ENCODE peak calls at places on chromosomes 7 and 10, in six cellular contexts. One of them, this sample, is unnamed. For H3K27me3, the result is how much of the 10 kb centered on the place peaks cover.

GRCh38 chr10:118870467-118871243 is 115.9 kb upstream of the CACUL1 start:
- DNase-seq in AG04450: no peak
- DNase-seq in A673: peak
- DNase-seq in CD8-positive, alpha-beta T cell: no peak
- DNase-seq in BE2C: peak
- DNase-seq in PC-9: peak
- DNase-seq in this sample: no peak

GRCh38 chr7:27459021-27459728 is 203.5 kb downstream of the HIBADH start:
- DNase-seq in AG04450: no peak
- DNase-seq in A673: no peak
- DNase-seq in CD8-positive, alpha-beta T cell: no peak
- DNase-seq in BE2C: no peak
- DNase-seq in PC-9: no peak
- DNase-seq in this sample: no peak

GRCh38 chr7:14902589-14902963 is at the start of gene DGKB:
- DNase-seq in AG04450: no peak
- DNase-seq in A673: peak
- DNase-seq in CD8-positive, alpha-beta T cell: no peak
- DNase-seq in BE2C: peak
- DNase-seq in PC-9: no peak
- DNase-seq in this sample: no peak

GRCh38 chr7:1851731-1852531 is 181.9 kb downstream of the ELFN1 start:
- DNase-seq in AG04450: no peak
- DNase-seq in A673: no peak
- DNase-seq in CD8-positive, alpha-beta T cell: no peak
- DNase-seq in BE2C: peak
- DNase-seq in PC-9: no peak
- DNase-seq in this sample: no peak

GRCh38 chr7:48165157-48165556 is 6.1 kb upstream of the ABCA13 start:
- DNase-seq in AG04450: no peak
- DNase-seq in A673: no peak
- DNase-seq in CD8-positive, alpha-beta T cell: no peak
- DNase-seq in BE2C: no peak
- DNase-seq in PC-9: no peak
- DNase-seq in this sample: no peak

GRCh38 chr10:131111474-131112080 is 199.9 kb downstream of the TCERG1L start:
- DNase-seq in AG04450: no peak
- DNase-seq in A673: no peak
- DNase-seq in CD8-positive, alpha-beta T cell: no peak
- DNase-seq in BE2C: no peak
- DNase-seq in PC-9: no peak
- DNase-seq in this sample: no peak

GRCh38 chr7:106080307-106080987 is 31.7 kb downstream of the SYPL1 start:
- DNase-seq in AG04450: no peak
- DNase-seq in A673: no peak
- DNase-seq in CD8-positive, alpha-beta T cell: no peak
- DNase-seq in BE2C: no peak
- DNase-seq in PC-9: no peak
- DNase-seq in this sample: no peak

GRCh38 chr10:49700211-49700610 is 20.8 kb downstream of the C10orf53 start:
- DNase-seq in AG04450: no peak
- DNase-seq in A673: no peak
- DNase-seq in CD8-positive, alpha-beta T cell: no peak
- DNase-seq in BE2C: no peak
- DNase-seq in PC-9: no peak
- DNase-seq in this sample: no peak

GRCh38 chr10:73486601-73487000 is 9.2 kb downstream of the PPP3CB start:
- DNase-seq in AG04450: no peak
- DNase-seq in A673: no peak
- DNase-seq in CD8-positive, alpha-beta T cell: no peak
- DNase-seq in BE2C: no peak
- DNase-seq in PC-9: no peak
- DNase-seq in this sample: no peak

GRCh38 chr10:110808123-110808522 is 63.6 kb upstream of the PDCD4 start:
- DNase-seq in AG04450: no peak
- DNase-seq in A673: no peak
- DNase-seq in CD8-positive, alpha-beta T cell: no peak
- DNase-seq in BE2C: no peak
- DNase-seq in PC-9: no peak
- DNase-seq in this sample: no peak

GRCh38 chr7:17403996-17404395 is 105.5 kb downstream of the AHR start:
- DNase-seq in AG04450: no peak
- DNase-seq in A673: peak
- DNase-seq in CD8-positive, alpha-beta T cell: no peak
- DNase-seq in BE2C: no peak
- DNase-seq in PC-9: no peak
- DNase-seq in this sample: no peak

GRCh38 chr10:78215645-78216044 is 182.0 kb downstream of the RPS24 start:
- DNase-seq in AG04450: peak
- DNase-seq in A673: no peak
- DNase-seq in CD8-positive, alpha-beta T cell: no peak
- DNase-seq in BE2C: no peak
- DNase-seq in PC-9: no peak
- DNase-seq in this sample: no peak

GRCh38 chr7:54898659-54899340 is 120.0 kb upstream of the EGFR start:
- DNase-seq in AG04450: no peak
- DNase-seq in A673: no peak
- DNase-seq in CD8-positive, alpha-beta T cell: no peak
- DNase-seq in BE2C: no peak
- DNase-seq in PC-9: no peak
- DNase-seq in this sample: no peak

GRCh38 chr7:105806592-105807266 is 69.7 kb downstream of the ATXN7L1 start:
- DNase-seq in AG04450: no peak
- DNase-seq in A673: peak
- DNase-seq in CD8-positive, alpha-beta T cell: peak
- DNase-seq in BE2C: no peak
- DNase-seq in PC-9: peak
- DNase-seq in this sample: peak

GRCh38 chr10:114402871-114403544 is 1.3 kb downstream of the AFAP1L2 start:
- DNase-seq in AG04450: no peak
- DNase-seq in A673: no peak
- DNase-seq in CD8-positive, alpha-beta T cell: no peak
- DNase-seq in BE2C: no peak
- DNase-seq in PC-9: peak
- DNase-seq in this sample: no peak

GRCh38 chr10:102414749-102415148 is 3.8 kb downstream of the PSD start:
- DNase-seq in AG04450: no peak
- DNase-seq in A673: no peak
- DNase-seq in CD8-positive, alpha-beta T cell: no peak
- DNase-seq in BE2C: no peak
- DNase-seq in PC-9: no peak
- DNase-seq in this sample: no peak

GRCh38 chr10:102413053-102413705 is 5.4 kb downstream of the PSD start:
- DNase-seq in AG04450: no peak
- DNase-seq in A673: no peak
- DNase-seq in CD8-positive, alpha-beta T cell: no peak
- DNase-seq in BE2C: peak
- DNase-seq in PC-9: no peak
- DNase-seq in this sample: no peak

GRCh38 chr10:102412293-102412692 is 6.3 kb downstream of the PSD start:
- DNase-seq in AG04450: no peak
- DNase-seq in A673: no peak
- DNase-seq in CD8-positive, alpha-beta T cell: no peak
- DNase-seq in BE2C: no peak
- DNase-seq in PC-9: no peak
- DNase-seq in this sample: no peak

GRCh38 chr10:102411341-102412255 is 7.0 kb downstream of the PSD start:
- DNase-seq in AG04450: no peak
- DNase-seq in A673: no peak
- DNase-seq in CD8-positive, alpha-beta T cell: no peak
- DNase-seq in BE2C: no peak
- DNase-seq in PC-9: no peak
- DNase-seq in this sample: no peak

DNA sequence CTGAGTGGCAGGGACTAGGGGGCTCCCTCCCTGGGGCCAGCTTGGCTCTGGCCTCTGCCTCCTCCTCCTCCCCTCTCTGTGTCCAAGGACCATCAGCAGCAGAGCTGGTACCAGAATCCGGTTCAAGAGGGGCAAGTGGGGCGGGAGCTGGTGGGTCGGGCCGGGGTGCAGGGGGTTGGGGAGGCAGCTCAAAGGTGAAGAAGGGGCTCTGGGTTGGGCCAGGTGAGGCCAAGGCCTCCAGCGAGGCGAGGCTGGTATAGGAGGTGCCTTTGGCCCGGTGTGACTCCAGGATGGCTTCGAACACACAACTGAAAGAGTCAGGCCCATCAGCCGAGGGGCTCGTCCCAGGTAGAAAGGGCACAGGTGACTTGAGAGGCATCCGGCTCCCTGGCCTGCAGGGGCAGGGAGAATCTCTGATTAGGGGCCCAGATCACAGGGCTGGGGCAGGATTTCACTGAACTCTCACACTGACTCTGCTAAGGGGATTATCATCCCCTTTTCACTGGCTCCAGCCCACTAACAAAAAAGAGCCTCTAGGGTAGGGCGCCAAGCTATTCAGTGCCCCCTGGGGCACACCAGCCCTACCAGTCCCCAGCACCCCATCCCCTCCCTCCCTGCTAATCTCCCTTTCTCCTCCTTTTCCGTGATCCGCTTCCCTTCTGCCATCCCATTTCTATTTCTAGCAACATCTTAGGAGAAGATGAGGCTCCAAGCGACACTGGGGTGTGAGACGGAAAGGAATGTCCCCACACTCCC is 4.6 kb downstream of the PSD start:
- DNase-seq in AG04450: no peak
- DNase-seq in A673: no peak
- DNase-seq in CD8-positive, alpha-beta T cell: no peak
- DNase-seq in BE2C: no peak
- DNase-seq in PC-9: no peak
- DNase-seq in this sample: no peak
- H3K27me3 ChIP-seq in AG04450: half or more
- H3K27me3 ChIP-seq in A673: under half
- H3K27me3 ChIP-seq in CD8-positive, alpha-beta T cell: under half
- H3K27me3 ChIP-seq in BE2C: under half
- H3K27me3 ChIP-seq in PC-9: half or more
- H3K27me3 ChIP-seq in this sample: under half

GRCh38 chr7:84022009-84022408 is 172.6 kb downstream of the SEMA3A start:
- DNase-seq in AG04450: no peak
- DNase-seq in A673: no peak
- DNase-seq in CD8-positive, alpha-beta T cell: no peak
- DNase-seq in BE2C: no peak
- DNase-seq in PC-9: no peak
- DNase-seq in this sample: no peak

GRCh38 chr7:84027678-84028077 is 166.9 kb downstream of the SEMA3A start:
- DNase-seq in AG04450: no peak
- DNase-seq in A673: no peak
- DNase-seq in CD8-positive, alpha-beta T cell: no peak
- DNase-seq in BE2C: no peak
- DNase-seq in PC-9: no peak
- DNase-seq in this sample: no peak

GRCh38 chr7:84021292-84021898 is 173.2 kb downstream of the SEMA3A start:
- DNase-seq in AG04450: no peak
- DNase-seq in A673: no peak
- DNase-seq in CD8-positive, alpha-beta T cell: no peak
- DNase-seq in BE2C: peak
- DNase-seq in PC-9: no peak
- DNase-seq in this sample: no peak

GRCh38 chr7:84025332-84025927 is 169.2 kb downstream of the SEMA3A start:
- DNase-seq in AG04450: peak
- DNase-seq in A673: peak
- DNase-seq in CD8-positive, alpha-beta T cell: no peak
- DNase-seq in BE2C: no peak
- DNase-seq in PC-9: peak
- DNase-seq in this sample: no peak

DNA sequence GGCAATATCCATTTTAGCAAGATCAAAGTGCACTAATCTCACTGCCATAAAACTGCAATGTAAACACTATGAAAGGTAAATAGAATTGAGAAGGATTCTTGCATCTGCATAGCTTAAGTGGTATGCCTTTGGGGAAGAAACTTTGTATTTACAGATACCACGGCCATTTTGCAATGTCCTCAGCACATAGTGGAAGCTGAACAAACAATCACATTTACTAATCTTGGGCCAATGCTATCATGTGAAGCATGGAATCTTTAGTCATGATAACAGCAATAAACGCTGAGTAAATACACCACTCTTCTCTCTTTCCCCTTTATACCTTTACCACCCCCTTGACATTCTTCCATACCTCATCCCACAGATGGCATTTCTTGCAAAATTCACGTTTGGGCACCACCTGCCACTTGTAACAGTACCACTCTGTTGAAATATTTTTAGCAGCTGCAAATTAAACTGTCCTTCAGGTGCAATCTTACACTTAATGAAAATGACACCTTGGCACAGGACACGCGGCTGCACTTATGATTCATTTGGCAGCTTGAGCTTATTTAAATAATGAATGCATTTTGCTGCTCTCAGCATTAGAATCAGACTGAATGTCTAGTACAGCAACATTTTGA is 171.8 kb downstream of the SEMA3A start:
- DNase-seq in AG04450: no peak
- DNase-seq in A673: no peak
- DNase-seq in CD8-positive, alpha-beta T cell: no peak
- DNase-seq in BE2C: no peak
- DNase-seq in PC-9: peak
- DNase-seq in this sample: no peak
- H3K4me3 ChIP-seq in AG04450: no peak
- H3K4me3 ChIP-seq in A673: no peak
- H3K4me3 ChIP-seq in CD8-positive, alpha-beta T cell: no peak
- H3K4me3 ChIP-seq in BE2C: no peak
- H3K4me3 ChIP-seq in PC-9: no peak
- H3K4me3 ChIP-seq in this sample: no peak

DNA sequence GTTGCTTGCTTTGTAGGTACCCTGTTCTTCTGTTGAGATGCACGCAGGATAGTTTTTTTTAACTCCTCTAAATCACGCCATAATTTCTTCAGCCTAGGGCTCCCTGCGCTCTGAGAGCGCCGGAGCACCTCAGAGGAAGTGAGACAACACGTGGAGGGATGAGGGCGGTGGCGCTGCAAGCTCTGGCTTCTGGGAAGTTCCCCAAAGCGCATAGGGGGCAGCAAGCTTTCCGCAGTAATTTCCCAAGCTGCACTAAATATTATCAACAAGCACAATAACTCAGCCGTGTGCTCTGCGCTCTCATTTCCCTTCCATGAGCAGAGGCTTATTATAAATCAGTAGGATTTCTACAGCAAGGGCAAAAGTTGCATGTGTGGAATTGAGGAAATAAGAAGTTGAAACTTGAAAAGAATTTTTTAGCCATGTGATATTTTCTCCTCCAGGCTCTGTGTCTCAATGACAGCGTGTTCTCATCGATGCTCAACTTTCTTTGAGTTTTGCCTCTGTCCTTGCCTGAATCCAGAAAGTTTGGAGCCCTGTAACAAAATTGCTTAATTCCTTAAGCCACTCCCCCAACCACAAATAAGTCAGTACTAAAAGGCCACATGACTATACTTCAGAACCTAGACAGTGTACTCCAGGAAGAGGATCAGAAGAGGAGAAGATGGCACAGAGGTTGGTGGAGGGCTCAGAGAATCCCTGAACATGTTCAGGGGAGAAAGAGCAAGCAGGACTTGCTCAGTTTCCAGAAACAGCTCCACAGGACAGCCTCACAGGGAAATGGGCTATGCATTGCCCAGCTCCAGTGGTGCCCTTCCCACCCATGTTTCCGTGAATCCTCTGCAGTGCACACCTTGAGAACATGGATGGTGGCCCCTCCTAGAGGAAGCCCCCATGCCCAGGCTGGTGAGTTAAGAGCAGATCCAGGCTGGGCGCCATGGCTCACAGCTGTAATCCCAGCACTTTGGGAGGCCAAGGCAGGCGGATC is 221.5 kb upstream of the GHITM start:
- DNase-seq in AG04450: no peak
- DNase-seq in A673: peak
- DNase-seq in CD8-positive, alpha-beta T cell: no peak
- DNase-seq in BE2C: peak
- DNase-seq in PC-9: no peak
- DNase-seq in this sample: peak
- TF ChIP-seq CTCF in AG04450: no peak
- TF ChIP-seq CTCF in A673: peak
- TF ChIP-seq CTCF in CD8-positive, alpha-beta T cell: no peak
- TF ChIP-seq CTCF in BE2C: peak
- TF ChIP-seq CTCF in PC-9: no peak
- TF ChIP-seq CTCF in this sample: peak

GRCh38 chr7:96987719-96988118 is 17.6 kb upstream of the DLX6 start:
- DNase-seq in AG04450: no peak
- DNase-seq in A673: no peak
- DNase-seq in CD8-positive, alpha-beta T cell: no peak
- DNase-seq in BE2C: no peak
- DNase-seq in PC-9: no peak
- DNase-seq in this sample: no peak
- H3K27me3 ChIP-seq in AG04450: under half
- H3K27me3 ChIP-seq in A673: under half
- H3K27me3 ChIP-seq in CD8-positive, alpha-beta T cell: under half
- H3K27me3 ChIP-seq in BE2C: under half
- H3K27me3 ChIP-seq in PC-9: under half
- H3K27me3 ChIP-seq in this sample: under half